ENCODE peak calls at places on chromosomes 3 and 15, in nine cellular contexts. P is upper lobe of right lung; L is body of pancreas; C is HepG2; N is CD8-positive, alpha-beta T cell; V is OCI-LY7; M is cardiac muscle cell; J is adrenal gland; X is stomach. H is an unnamed sample. For H3K9me3, the result is how much of the 10 kb centered on the place peaks cover.

GRCh38 chr15:63848881-63849551 is 15.3 kb upstream of the HERC1 start:
- DNase-seq in P (no peak), L (no peak), C (no peak), N (no peak), V (no peak), M (no peak), J (no peak), X (no peak), H (no peak)

GRCh38 chr3:171846594-171846993 is 3.4 kb downstream of the TMEM212 start:
- DNase-seq in P (no peak), L (no peak), C (no peak), N (no peak), V (no peak), M (no peak), J (no peak), X (no peak), H (no peak)

GRCh38 chr15:25508369-25509002 is 69.7 kb upstream of the UBE3A start:
- DNase-seq in P (no peak), L (no peak), C (peak), N (no peak), V (peak), M (peak), J (peak), X (no peak), H (no peak)

GRCh38 chr15:52179278-52180195 is 11.7 kb downstream of the GNB5 start:
- DNase-seq in P (peak), L (peak), C (peak), N (peak), V (peak), M (peak), J (peak), X (peak), H (peak)

GRCh38 chr3:128709038-128709437 is 16.9 kb upstream of the RAB7A start:
- DNase-seq in P (peak), L (no peak), C (no peak), N (no peak), V (no peak), M (no peak), J (no peak), X (no peak), H (no peak)

GRCh38 chr3:165805834-165806561 is 31.2 kb downstream of the BCHE start:
- DNase-seq in P (no peak), L (no peak), C (no peak), N (no peak), V (no peak), M (no peak), J (no peak), X (no peak), H (no peak)

GRCh38 chr15:74233864-74234597 is 2.1 kb upstream of the CCDC33 start:
- DNase-seq in P (no peak), L (no peak), C (no peak), N (no peak), V (no peak), M (no peak), J (no peak), X (no peak), H (no peak)

GRCh38 chr15:94312946-94313345 is 81.6 kb downstream of the MCTP2 start:
- DNase-seq in P (no peak), L (no peak), C (no peak), N (no peak), V (no peak), M (no peak), J (no peak), X (no peak), H (no peak)

GRCh38 chr3:161474139-161474538 is 22.5 kb upstream of the OTOL1 start:
- DNase-seq in P (no peak), L (no peak), C (no peak), N (no peak), V (peak), M (no peak), J (no peak), X (no peak), H (no peak)

GRCh38 chr3:51471775-51472652 is 27.8 kb downstream of the DCAF1 start:
- DNase-seq in P (peak), L (no peak), C (no peak), N (no peak), V (no peak), M (no peak), J (no peak), X (no peak), H (no peak)

GRCh38 chr3:52039846-52040245 is 16.5 kb downstream of the DUSP7 start:
- DNase-seq in P (peak), L (peak), C (peak), N (no peak), V (no peak), M (no peak), J (peak), X (peak), H (no peak)

GRCh38 chr3:133992385-133992784 is 37.3 kb downstream of the SLCO2A1 start:
- DNase-seq in P (no peak), L (no peak), C (no peak), N (no peak), V (no peak), M (no peak), J (no peak), X (no peak), H (no peak)

GRCh38 chr15:100154338-100154737 is 187.4 kb downstream of the ADAMTS17 start:
- DNase-seq in P (no peak), L (no peak), C (no peak), N (no peak), V (no peak), M (no peak), J (no peak), X (no peak), H (no peak)

GRCh38 chr3:9135526-9135925 is 113.9 kb downstream of the SRGAP3 start:
- DNase-seq in P (no peak), L (no peak), C (no peak), N (no peak), V (no peak), M (no peak), J (no peak), X (no peak), H (no peak)

GRCh38 chr3:46400846-46401245 is 6.0 kb downstream of the CCR5AS start:
- DNase-seq in P (no peak), L (no peak), C (no peak), N (no peak), V (no peak), M (no peak), J (no peak), X (no peak), H (no peak)

GRCh38 chr3:129323651-129324294 is 45.1 kb downstream of the HMCES start:
- DNase-seq in P (no peak), L (no peak), C (no peak), N (no peak), V (peak), M (no peak), J (no peak), X (no peak), H (no peak)

GRCh38 chr3:188196232-188196990 is 42.5 kb downstream of the LPP start:
- DNase-seq in P (no peak), L (no peak), C (no peak), N (no peak), V (no peak), M (no peak), J (no peak), X (no peak), H (no peak)

GRCh38 chr3:133023301-133023830 is 14.8 kb upstream of the TMEM108 start:
- DNase-seq in P (no peak), L (no peak), C (no peak), N (no peak), V (no peak), M (no peak), J (no peak), X (no peak), H (no peak)

GRCh38 chr3:186882881-186883685 is 40.6 kb downstream of the ADIPOQ start:
- DNase-seq in P (no peak), L (no peak), C (peak), N (no peak), V (no peak), M (no peak), J (no peak), X (no peak), H (no peak)

GRCh38 chr3:58999779-59000170 is 50.0 kb downstream of the CFAP20DC start:
- DNase-seq in P (no peak), L (no peak), C (no peak), N (no peak), V (no peak), M (no peak), J (peak), X (no peak), H (no peak)

GRCh38 chr15:100572362-100572983 is 29.5 kb downstream of the LINS1 start:
- DNase-seq in P (no peak), L (no peak), C (no peak), N (no peak), V (peak), M (no peak), J (no peak), X (no peak), H (no peak)

GRCh38 chr3:22016197-22016596 is 265.2 kb upstream of the ZNF385D start:
- DNase-seq in P (no peak), L (no peak), C (no peak), N (no peak), V (no peak), M (no peak), J (no peak), X (no peak), H (no peak)

GRCh38 chr3:61805510-61806080 is 244.2 kb downstream of the PTPRG start:
- DNase-seq in P (no peak), L (no peak), C (no peak), N (no peak), V (no peak), M (no peak), J (no peak), X (no peak), H (no peak)

GRCh38 chr3:77039606-77040553 is at the start of gene ROBO2:
- DNase-seq in P (peak), L (peak), C (no peak), N (no peak), V (no peak), M (peak), J (no peak), X (no peak), H (no peak)

GRCh38 chr3:134567605-134568004 is 81.7 kb downstream of the CEP63 start:
- DNase-seq in P (no peak), L (no peak), C (no peak), N (no peak), V (no peak), M (no peak), J (no peak), X (no peak), H (no peak)

GRCh38 chr3:33277193-33277882 is at the start of gene FBXL2:
- DNase-seq in P (peak), L (peak), C (peak), N (no peak), V (peak), M (peak), J (peak), X (peak), H (peak)

GRCh38 chr3:172152869-172153268 is 113.5 kb downstream of the FNDC3B start:
- DNase-seq in P (no peak), L (peak), C (no peak), N (no peak), V (no peak), M (no peak), J (peak), X (no peak), H (no peak)

GRCh38 chr15:74196175-74196574 is 6.4 kb downstream of the STRA6 start:
- DNase-seq in P (no peak), L (peak), C (peak), N (no peak), V (no peak), M (peak), J (peak), X (peak), H (no peak)

GRCh38 chr3:46675843-46676567 is 17.5 kb downstream of the ALS2CL start:
- DNase-seq in P (peak), L (no peak), C (no peak), N (no peak), V (no peak), M (no peak), J (peak), X (no peak), H (no peak)

GRCh38 chr15:25397110-25397509 is 41.7 kb downstream of the UBE3A start:
- DNase-seq in P (no peak), L (no peak), C (no peak), N (no peak), V (no peak), M (no peak), J (no peak), X (no peak), H (no peak)

GRCh38 chr3:131326307-131326706 is 55.3 kb upstream of the NUDT16 start:
- DNase-seq in P (no peak), L (no peak), C (no peak), N (no peak), V (no peak), M (no peak), J (no peak), X (no peak), H (no peak)

GRCh38 chr15:50824507-50824906 is 59.0 kb upstream of the SPPL2A start:
- DNase-seq in P (no peak), L (no peak), C (no peak), N (no peak), V (no peak), M (no peak), J (no peak), X (no peak), H (no peak)

GRCh38 chr15:64792282-64792681 is 16.9 kb upstream of the RBPMS2 start:
- DNase-seq in P (no peak), L (no peak), C (no peak), N (no peak), V (no peak), M (no peak), J (no peak), X (no peak), H (no peak)

GRCh38 chr15:64197425-64197824 is 34.6 kb upstream of the PPIB start:
- DNase-seq in P (no peak), L (no peak), C (no peak), N (no peak), V (no peak), M (no peak), J (no peak), X (no peak), H (no peak)

GRCh38 chr3:18987862-18988447 is 160.4 kb upstream of the KCNH8 start:
- DNase-seq in P (no peak), L (no peak), C (no peak), N (no peak), V (no peak), M (no peak), J (no peak), X (peak), H (no peak)

GRCh38 chr3:36381311-36381956 is 1.1 kb downstream of the STAC start:
- DNase-seq in P (no peak), L (no peak), C (no peak), N (no peak), V (no peak), M (no peak), J (no peak), X (no peak), H (no peak)

GRCh38 chr3:63413523-63413922 is 135.4 kb downstream of the SYNPR start:
- DNase-seq in P (no peak), L (no peak), C (no peak), N (no peak), V (no peak), M (no peak), J (no peak), X (no peak), H (peak)

GRCh38 chr3:13916375-13916774 is 36.5 kb upstream of the WNT7A start:
- DNase-seq in P (no peak), L (no peak), C (no peak), N (no peak), V (no peak), M (no peak), J (no peak), X (no peak), H (no peak)
- H3K9me3 ChIP-seq in P (under half), L (under half), C (under half), N (under half), V (under half), M (under half), J (under half), X (half or more), H (under half)

GRCh38 chr3:48852151-48852550 is 4.5 kb upstream of the PRKAR2A start:
- DNase-seq in P (peak), L (no peak), C (no peak), N (no peak), V (no peak), M (no peak), J (no peak), X (no peak), H (no peak)

GRCh38 chr3:48847586-48848423 is at the start of gene PRKAR2A:
- DNase-seq in P (peak), L (peak), C (peak), N (peak), V (peak), M (peak), J (peak), X (peak), H (peak)

GRCh38 chr3:48851407-48851806 is 3.7 kb upstream of the PRKAR2A start:
- DNase-seq in P (peak), L (peak), C (no peak), N (no peak), V (peak), M (peak), J (no peak), X (no peak), H (no peak)

GRCh38 chr3:48847053-48847585 is 555 bp downstream of the PRKAR2A start:
- DNase-seq in P (peak), L (peak), C (peak), N (peak), V (peak), M (peak), J (peak), X (peak), H (peak)

DNA sequence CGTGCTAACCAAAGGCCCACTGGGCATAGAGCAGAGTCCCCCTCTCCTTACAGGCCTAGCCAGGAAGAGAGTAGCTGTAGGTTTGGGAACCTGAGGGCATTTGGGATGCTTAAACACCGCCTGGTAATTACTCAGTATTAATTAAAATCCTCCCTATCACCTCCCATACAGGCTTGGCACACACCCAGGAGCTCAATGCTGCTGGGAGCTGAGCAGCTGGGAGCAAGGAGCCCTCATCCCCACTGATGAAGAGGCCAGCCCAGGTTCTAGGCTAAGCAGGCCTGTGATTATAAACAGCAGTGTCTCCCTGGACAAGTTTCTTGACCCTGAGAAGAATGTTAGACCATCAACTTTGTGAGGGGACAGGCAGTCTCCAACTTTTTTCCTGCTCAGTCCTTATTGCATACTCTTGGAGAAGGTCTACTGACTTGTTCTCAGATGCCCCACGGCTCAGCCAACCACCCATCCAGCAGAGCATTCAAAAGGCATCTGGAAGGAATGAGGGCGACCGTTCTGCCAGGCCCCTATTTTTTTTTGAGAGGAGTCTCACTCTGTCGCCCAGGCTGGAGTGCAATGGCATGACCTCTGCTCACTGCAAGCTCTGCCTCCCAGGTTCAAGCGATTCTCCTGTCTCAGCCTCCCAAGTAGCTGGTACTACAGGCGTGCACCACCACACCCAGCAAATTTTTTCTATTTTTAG is 1.3 kb upstream of the PRKAR2A start:
- DNase-seq in P (peak), L (no peak), C (no peak), N (no peak), V (no peak), M (no peak), J (no peak), X (no peak), H (no peak)
- H3K27ac ChIP-seq in P (peak), L (no peak), C (no peak), N (peak), V (no peak), M (no peak), J (no peak), X (peak), H (no peak)

GRCh38 chr3:147424325-147424910 is 15.3 kb downstream of the ZIC1 start:
- DNase-seq in P (no peak), L (no peak), C (no peak), N (no peak), V (no peak), M (no peak), J (no peak), X (no peak), H (no peak)

GRCh38 chr3:147422226-147422933 is 13.2 kb downstream of the ZIC1 start:
- DNase-seq in P (no peak), L (no peak), C (no peak), N (no peak), V (no peak), M (no peak), J (no peak), X (no peak), H (no peak)

GRCh38 chr3:147423601-147424324 is 14.6 kb downstream of the ZIC1 start:
- DNase-seq in P (no peak), L (no peak), C (no peak), N (no peak), V (no peak), M (no peak), J (no peak), X (no peak), H (no peak)

GRCh38 chr3:147421184-147421912 is 12.2 kb downstream of the ZIC1 start:
- DNase-seq in P (no peak), L (no peak), C (no peak), N (no peak), V (no peak), M (peak), J (no peak), X (no peak), H (no peak)

DNA sequence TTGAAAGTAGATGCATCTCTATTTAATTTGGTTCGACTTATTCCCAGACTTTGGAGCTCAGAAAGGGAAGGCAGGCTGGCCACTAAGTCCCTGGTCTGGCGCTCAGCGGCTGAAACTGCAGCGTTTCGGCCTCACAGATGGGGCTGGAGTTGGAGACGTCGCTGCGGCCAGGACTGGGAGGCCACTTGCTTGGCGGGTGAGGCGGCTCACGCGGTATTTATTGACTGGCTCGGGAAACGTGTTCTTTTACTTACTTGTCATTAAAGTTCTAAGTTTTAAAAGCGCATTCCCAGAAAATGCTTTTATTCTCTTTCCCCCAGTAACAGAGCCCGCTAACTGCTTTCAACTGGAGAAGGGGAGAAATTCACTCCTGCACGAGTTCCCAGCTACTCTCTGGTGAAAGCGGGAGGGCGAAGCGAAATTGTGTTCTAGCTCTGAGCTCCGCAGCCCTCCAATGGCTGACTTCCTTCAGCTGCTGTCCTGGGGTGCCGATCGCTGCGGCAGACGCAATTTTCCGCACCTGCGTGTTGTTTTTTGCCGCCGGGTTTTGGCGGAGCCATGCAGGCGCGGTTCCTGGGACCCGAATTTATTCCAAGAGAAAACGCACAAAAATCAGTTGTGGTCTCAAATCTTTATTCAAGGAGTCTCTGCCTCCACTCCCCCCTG is 13.9 kb downstream of the ZIC1 start:
- DNase-seq in P (no peak), L (no peak), C (no peak), N (no peak), V (no peak), M (peak), J (no peak), X (no peak), H (no peak)
- H3K4me3 ChIP-seq in P (no peak), L (no peak), C (no peak), N (no peak), V (no peak), M (no peak), J (no peak), X (no peak), H (no peak)

GRCh38 chr15:22227411-22227810 is 147.1 kb downstream of the OR4M2 start:
- DNase-seq in P (peak), L (no peak), C (no peak), N (no peak), V (no peak), M (no peak), J (no peak), X (no peak), H (no peak)

GRCh38 chr15:22232675-22233074 is 152.3 kb downstream of the OR4M2 start:
- DNase-seq in P (no peak), L (no peak), C (no peak), N (no peak), V (no peak), M (no peak), J (no peak), X (no peak), H (no peak)

GRCh38 chr15:22229971-22230815 is 149.9 kb downstream of the OR4M2 start:
- DNase-seq in P (peak), L (no peak), C (no peak), N (no peak), V (no peak), M (no peak), J (no peak), X (no peak), H (no peak)

GRCh38 chr15:22227961-22228762 is 147.8 kb downstream of the OR4M2 start:
- DNase-seq in P (peak), L (no peak), C (no peak), N (no peak), V (no peak), M (no peak), J (no peak), X (no peak), H (no peak)

GRCh38 chr15:22231603-22232002 is 151.3 kb downstream of the OR4M2 start:
- DNase-seq in P (no peak), L (no peak), C (no peak), N (no peak), V (no peak), M (no peak), J (no peak), X (no peak), H (no peak)
- H3K9me3 ChIP-seq in P (under half), L (under half), C (under half), N (under half), V (under half), M (under half), J (under half), X (under half), H (under half)

H was measured in iPS DF 6.9.